ENCODE peak calls at places on chromosomes 7 and 10, in eight cellular contexts. Y is A549, X is adrenal gland, E is tibial nerve, V is NB4, S is stomach, G is ovary, D is heart left ventricle. H is an unnamed sample.

GRCh38 chr7:90836937-90837336 is 240.8 kb downstream of the CDK14 start:
- DNase-seq in V (no peak), Y (no peak), S (no peak), E (no peak), D (no peak), G (no peak), X (no peak), H (no peak)

GRCh38 chr7:50562126-50562525 is 3.1 kb downstream of the DDC start:
- DNase-seq in E (no peak), V (no peak), X (no peak), D (no peak), S (no peak), Y (no peak), G (no peak), H (no peak)

GRCh38 chr7:3892167-3892566 is 591.1 kb downstream of the SDK1 start:
- DNase-seq in Y (no peak), E (no peak), D (no peak), G (no peak), S (no peak), X (no peak), V (no peak), H (no peak)

GRCh38 chr10:71849461-71849908 is 1.6 kb downstream of the PSAP start:
- DNase-seq in G (no peak), Y (no peak), V (no peak), E (no peak), S (no peak), D (no peak), X (no peak), H (no peak)

GRCh38 chr10:48658243-48658888 is 26.3 kb upstream of the WDFY4 start:
- DNase-seq in D (peak; percentile 84), E (peak; percentile 84), X (peak; percentile 93), V (peak; percentile 81), S (peak; percentile 81), Y (peak; percentile 66), G (peak; percentile 69), H (peak; percentile 54)

GRCh38 chr7:22939842-22940241 is 74.1 kb downstream of the HYCC1 start:
- DNase-seq in X (no peak), G (no peak), D (no peak), E (no peak), Y (no peak), S (no peak), V (no peak), H (no peak)

GRCh38 chr7:151699920-151700319 is 177.0 kb downstream of the PRKAG2 start:
- DNase-seq in X (no peak), V (peak; percentile 86), D (no peak), E (no peak), S (no peak), G (no peak), Y (no peak), H (no peak)

GRCh38 chr7:91089382-91089963 is 174.8 kb upstream of the FZD1 start:
- DNase-seq in X (no peak), G (no peak), D (no peak), S (no peak), E (peak; percentile 27), Y (peak; percentile 17), V (peak; percentile 58), H (no peak)

GRCh38 chr7:158029431-158029938 is 558.1 kb downstream of the PTPRN2 start:
- DNase-seq in S (peak; percentile 24), Y (no peak), E (no peak), V (no peak), G (no peak), X (no peak), D (no peak), H (peak; percentile 26)

GRCh38 chr10:94016727-94017714 is 23.3 kb downstream of the PLCE1 start:
- DNase-seq in X (no peak), V (no peak), S (no peak), E (no peak), G (no peak), D (no peak), Y (no peak), H (no peak)

GRCh38 chr7:68321076-68321639 is 1277.1 kb upstream of the AUTS2 start:
- DNase-seq in Y (peak; percentile 13), X (peak; percentile 73), D (no peak), G (peak; percentile 32), S (peak; percentile 52), E (no peak), V (no peak), H (no peak)

GRCh38 chr10:90939125-90939524 is 18.2 kb upstream of the ANKRD1 start:
- DNase-seq in E (no peak), S (no peak), G (no peak), V (no peak), D (no peak), X (no peak), Y (no peak), H (no peak)

GRCh38 chr7:21256310-21256877 is 171.5 kb upstream of the SP4 start:
- DNase-seq in E (peak; percentile 28), X (no peak), Y (peak; percentile 6), D (no peak), G (no peak), S (no peak), V (peak; percentile 47), H (no peak)

GRCh38 chr7:41817386-41817785 is 114.5 kb upstream of the INHBA start:
- DNase-seq in E (no peak), S (no peak), D (no peak), Y (no peak), G (no peak), V (peak; percentile 74), X (no peak), H (no peak)

GRCh38 chr10:119316002-119316358 is 108.6 kb downstream of the GRK5 start:
- DNase-seq in G (no peak), V (no peak), D (peak; percentile 14), E (no peak), Y (no peak), X (no peak), S (no peak), H (no peak)

GRCh38 chr10:232061-232460 is 96.8 kb downstream of the ZMYND11 start:
- DNase-seq in S (no peak), G (no peak), D (no peak), V (no peak), Y (no peak), X (no peak), E (no peak), H (no peak)

GRCh38 chr10:133067152-133068090 is 20.3 kb upstream of the ADGRA1 start:
- DNase-seq in D (peak; percentile 56), E (no peak), Y (no peak), S (no peak), X (no peak), V (no peak), G (no peak), H (no peak)

GRCh38 chr7:25758559-25758958 is 393.4 kb upstream of the NFE2L3 start:
- DNase-seq in X (no peak), G (no peak), Y (no peak), D (no peak), V (no peak), S (no peak), E (no peak), H (no peak)

GRCh38 chr7:121480566-121481335 is 84.6 kb upstream of the FAM3C start:
- DNase-seq in Y (no peak), X (no peak), D (no peak), V (no peak), S (no peak), G (no peak), E (no peak), H (no peak)

GRCh38 chr7:29349362-29349761 is 154.8 kb downstream of the CHN2 start:
- DNase-seq in V (no peak), X (no peak), Y (no peak), E (no peak), S (no peak), G (no peak), D (no peak), H (no peak)

GRCh38 chr7:134835463-134835823 is 56.0 kb downstream of the CALD1 start:
- DNase-seq in G (no peak), S (no peak), X (no peak), E (no peak), D (no peak), V (no peak), Y (no peak), H (no peak)

GRCh38 chr7:22125436-22125835 is 179.7 kb upstream of the CDCA7L start:
- DNase-seq in S (no peak), D (no peak), E (no peak), V (no peak), G (no peak), Y (no peak), X (no peak), H (no peak)

GRCh38 chr10:99329238-99329890 is at the start of gene CNNM1:
- DNase-seq in Y (peak; percentile 47), E (no peak), X (peak; percentile 61), D (no peak), G (peak; percentile 33), V (no peak), S (no peak), H (peak; percentile 87)

GRCh38 chr7:135862586-135863361 is 114.2 kb upstream of the FAM180A start:
- DNase-seq in V (no peak), E (no peak), X (no peak), G (no peak), Y (no peak), S (no peak), D (no peak), H (no peak)

GRCh38 chr7:130008941-130009847 is 42.0 kb downstream of the ZC3HC1 start:
- DNase-seq in S (peak; percentile 92), E (no peak), X (peak; percentile 75), Y (peak; percentile 22), V (no peak), G (no peak), D (no peak), H (peak; percentile 28)

GRCh38 chr10:70661623-70662361 is 10.5 kb upstream of the ADAMTS14 start:
- DNase-seq in E (no peak), G (no peak), S (no peak), Y (no peak), V (no peak), X (no peak), D (no peak), H (no peak)
- H3K4me3 ChIP-seq in E (no peak overlapping the region), G (no peak overlapping the region), S (no peak overlapping the region), Y (no peak overlapping the region), V (no peak overlapping the region), X (no peak overlapping the region), D (no peak overlapping the region), H (no peak overlapping the region)

DNA sequence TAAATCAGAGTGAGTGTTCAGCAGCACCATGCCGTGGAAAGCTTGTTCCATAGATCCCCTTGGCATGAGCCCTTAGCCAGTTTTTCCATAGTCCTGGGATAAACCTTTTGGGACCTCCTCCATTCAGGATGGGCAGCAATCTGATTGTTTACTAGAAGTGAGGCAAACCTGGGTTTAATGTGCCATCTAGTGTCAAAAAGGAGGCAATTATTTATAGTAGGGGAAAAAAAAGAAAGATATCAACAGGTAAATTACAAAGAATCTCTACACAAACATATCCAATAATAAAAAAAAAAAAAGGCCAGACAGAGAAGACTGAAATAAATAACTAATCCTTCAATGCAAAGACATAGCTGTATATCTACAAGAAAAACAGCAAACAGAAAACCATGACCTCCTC is 229.0 kb upstream of the STK17A start:
- DNase-seq in S (no peak), D (no peak), Y (no peak), X (no peak), G (no peak), V (no peak), E (no peak), H (no peak)
- TF ChIP-seq CTCF in S (no peak), D (no peak), Y (no peak), X (no peak), G (no peak), V (no peak), E (no peak), H (no peak)

GRCh38 chr7:74292757-74293576 is 3.8 kb downstream of the CLIP2 start:
- DNase-seq in D (no peak), S (peak; percentile 85), G (no peak), X (no peak), V (peak; percentile 94), E (no peak), Y (no peak), H (no peak)
- TF ChIP-seq POLR2A in D (no peak), S (no peak), G (no peak), X (no peak), V (no peak), E (no peak), Y (no peak), H (no peak)

GRCh38 chr7:117480978-117481377 is 1.2 kb downstream of the CFTR start:
- DNase-seq in D (no peak), X (no peak), S (no peak), Y (no peak), E (no peak), V (no peak), G (no peak), H (no peak)
- H3K4me3 ChIP-seq in D (no peak overlapping the region), X (no peak overlapping the region), S (no peak overlapping the region), Y (no peak overlapping the region), E (no peak overlapping the region), V (no peak overlapping the region), G (no peak overlapping the region), H (no peak overlapping the region)

H was measured in lower leg skin.